ENCODE peak calls at places on chromosomes 7 and 10, in eight cellular contexts. M, H, Z, W, O, T, I and B are unnamed samples.

GRCh38 chr7:50315739-50316671 is 11.5 kb downstream of the IKZF1 start:
- DNase-seq in M (no peak), H (no peak), Z (no peak), W (no peak), O (no peak), T (no peak), I (no peak), B (no peak)

GRCh38 chr10:92074126-92074887 is 150.7 kb downstream of the BTAF1 start:
- DNase-seq in M (no peak), H (no peak), Z (no peak), W (no peak), O (peak), T (no peak), I (no peak), B (no peak)

GRCh38 chr10:48464871-48465736 is 139.8 kb downstream of the ARHGAP22 start:
- DNase-seq in M (peak), H (no peak), Z (peak), W (peak), O (no peak), T (peak), I (no peak), B (no peak)

GRCh38 chr7:114423218-114423496 is 8.5 kb downstream of the FOXP2 start:
- DNase-seq in M (no peak), H (no peak), Z (no peak), W (no peak), O (no peak), T (no peak), I (no peak), B (no peak)

GRCh38 chr7:70614237-70614984 is 517.5 kb upstream of the GALNT17 start:
- DNase-seq in M (no peak), H (peak), Z (peak), W (peak), O (peak), T (peak), I (no peak), B (peak)

GRCh38 chr10:28559661-28560060 is 26.7 kb downstream of the WAC start:
- DNase-seq in M (no peak), H (no peak), Z (no peak), W (no peak), O (no peak), T (no peak), I (no peak), B (no peak)

GRCh38 chr10:116665541-116666125 is 44.9 kb downstream of the PNLIPRP2 start:
- DNase-seq in M (no peak), H (no peak), Z (peak), W (peak), O (peak), T (peak), I (peak), B (no peak)

GRCh38 chr10:3668276-3668960 is 116.6 kb downstream of the KLF6 start:
- DNase-seq in M (no peak), H (no peak), Z (no peak), W (peak), O (peak), T (no peak), I (peak), B (no peak)

GRCh38 chr7:81937091-81937490 is 167.2 kb upstream of the HGF start:
- DNase-seq in M (no peak), H (no peak), Z (no peak), W (no peak), O (peak), T (no peak), I (no peak), B (no peak)

GRCh38 chr10:8721641-8722040 is 667.2 kb downstream of the GATA3 start:
- DNase-seq in M (no peak), H (no peak), Z (no peak), W (no peak), O (no peak), T (no peak), I (no peak), B (no peak)

GRCh38 chr7:2404714-2405119 is 1.3 kb downstream of the CHST12 start:
- DNase-seq in M (no peak), H (no peak), Z (no peak), W (no peak), O (no peak), T (no peak), I (no peak), B (no peak)

GRCh38 chr10:54262726-54263125 is 538.3 kb downstream of the PCDH15 start:
- DNase-seq in M (no peak), H (no peak), Z (no peak), W (no peak), O (no peak), T (no peak), I (no peak), B (peak)

DNA sequence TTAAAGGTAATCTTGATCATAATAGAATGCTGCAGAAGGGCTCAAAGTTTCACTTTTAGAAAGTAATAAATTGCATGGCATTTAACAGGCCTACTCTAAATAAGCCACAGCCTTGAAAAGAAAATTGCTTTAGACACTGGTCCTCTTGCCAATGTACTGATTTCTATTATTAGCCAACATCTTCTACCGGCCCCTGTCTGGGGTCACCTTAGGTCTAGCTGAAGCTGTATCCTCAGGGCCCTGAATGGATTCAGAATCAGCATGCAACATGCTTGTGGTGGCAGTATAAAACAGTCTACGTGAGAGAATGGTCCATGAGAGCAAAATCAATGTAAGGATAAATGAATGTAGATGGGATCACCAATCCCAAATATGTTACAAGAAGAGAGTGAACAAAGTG is 541.9 kb downstream of the PCDH15 start:
- DNase-seq in M (no peak), H (no peak), Z (no peak), W (no peak), O (no peak), T (no peak), I (no peak), B (no peak)
- TF ChIP-seq POLR2A in M (no peak), H (no peak), Z (no peak), W (no peak), O (no peak), T (no peak), I (no peak), B (no peak)

DNA sequence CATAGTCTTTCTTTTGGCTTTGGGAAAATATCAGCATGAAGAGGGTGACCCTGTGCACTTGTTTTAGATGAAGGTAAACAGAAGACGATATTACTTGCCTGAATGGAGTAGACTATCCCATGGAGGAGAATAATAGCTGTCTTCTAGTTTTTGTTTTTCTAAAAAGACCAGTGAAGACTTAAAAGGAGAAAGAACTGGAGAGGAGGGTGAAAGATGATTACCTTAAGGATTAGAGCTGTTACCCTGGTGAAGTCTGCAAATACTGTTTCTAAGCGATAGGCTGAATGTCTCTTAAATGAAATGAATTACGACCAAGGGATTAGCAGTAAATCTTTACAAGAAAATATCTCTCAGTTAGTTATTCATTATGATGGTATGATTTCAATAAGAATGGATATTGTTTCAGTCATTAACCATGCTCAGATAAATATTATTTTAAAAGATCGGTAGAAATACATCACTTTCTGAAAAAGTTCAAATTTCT is 255.6 kb upstream of the FERD3L start:
- DNase-seq in M (no peak), H (no peak), Z (no peak), W (no peak), O (no peak), T (no peak), I (no peak), B (no peak)
- H3K4me3 ChIP-seq in M (no peak), H (no peak), Z (no peak), W (no peak), O (no peak), T (no peak), I (no peak), B (no peak)

GRCh38 chr7:44494960-44495359 is 4.5 kb upstream of the NUDCD3 start:
- DNase-seq in M (no peak), H (no peak), Z (no peak), W (no peak), O (no peak), T (no peak), I (no peak), B (no peak)

GRCh38 chr7:44496385-44496784 is 5.9 kb upstream of the NUDCD3 start:
- DNase-seq in M (no peak), H (no peak), Z (no peak), W (no peak), O (no peak), T (no peak), I (no peak), B (no peak)

GRCh38 chr7:44498230-44498954 is 7.9 kb upstream of the NUDCD3 start:
- DNase-seq in M (no peak), H (no peak), Z (no peak), W (no peak), O (no peak), T (no peak), I (no peak), B (no peak)

GRCh38 chr7:44497151-44498013 is 6.9 kb upstream of the NUDCD3 start:
- DNase-seq in M (no peak), H (no peak), Z (no peak), W (no peak), O (no peak), T (no peak), I (no peak), B (no peak)
- TF ChIP-seq POLR2A in M (no peak), H (no peak), Z (no peak), W (no peak), O (no peak), T (no peak), I (no peak), B (no peak)

GRCh38 chr7:105745681-105746330 is 130.6 kb downstream of the ATXN7L1 start:
- DNase-seq in M (no peak), H (no peak), Z (no peak), W (no peak), O (no peak), T (no peak), I (no peak), B (no peak)
- H3K4me3 ChIP-seq in M (no peak), H (no peak), Z (no peak), W (no peak), O (no peak), T (no peak), I (no peak), B (no peak)